ENCODE peak calls at places on chromosomes 2 and 18, in five cellular contexts. One of them, this sample, is unnamed.

GRCh38 chr2:119449526-119449925 is 17.9 kb downstream of the TMEM37 start:
- DNase-seq in neuronal stem cell: no peak
- DNase-seq in IMR-90: no peak
- DNase-seq in H9: no peak
- DNase-seq in mesenchymal stem cell: no peak
- DNase-seq in this sample: no peak

GRCh38 chr2:191748050-191748449 is 70.1 kb downstream of the NABP1 start:
- DNase-seq in IMR-90: peak
- DNase-seq in H9: no peak
- DNase-seq in neuronal stem cell: no peak
- DNase-seq in mesenchymal stem cell: no peak
- DNase-seq in this sample: no peak

GRCh38 chr2:10449838-10450691 is 1.9 kb upstream of the ODC1 start:
- DNase-seq in H9: no peak
- DNase-seq in mesenchymal stem cell: no peak
- DNase-seq in IMR-90: no peak
- DNase-seq in neuronal stem cell: no peak
- DNase-seq in this sample: no peak

GRCh38 chr2:227339098-227339599 is 14.1 kb downstream of the MFF start:
- DNase-seq in IMR-90: no peak
- DNase-seq in H9: no peak
- DNase-seq in neuronal stem cell: no peak
- DNase-seq in mesenchymal stem cell: no peak
- DNase-seq in this sample: no peak

GRCh38 chr18:74222710-74223497 is 68.9 kb downstream of the CYB5A start:
- DNase-seq in IMR-90: no peak
- DNase-seq in H9: no peak
- DNase-seq in neuronal stem cell: no peak
- DNase-seq in mesenchymal stem cell: no peak
- DNase-seq in this sample: no peak

GRCh38 chr18:32529737-32530420 is 59.2 kb upstream of the GAREM1 start:
- DNase-seq in mesenchymal stem cell: no peak
- DNase-seq in IMR-90: no peak
- DNase-seq in neuronal stem cell: no peak
- DNase-seq in H9: no peak
- DNase-seq in this sample: no peak

GRCh38 chr18:26479686-26480079 is 68.7 kb downstream of the KCTD1 start:
- DNase-seq in mesenchymal stem cell: no peak
- DNase-seq in IMR-90: peak
- DNase-seq in neuronal stem cell: no peak
- DNase-seq in H9: no peak
- DNase-seq in this sample: no peak

GRCh38 chr18:45854036-45854586 is 28.6 kb downstream of the SIGLEC15 start:
- DNase-seq in H9: no peak
- DNase-seq in IMR-90: no peak
- DNase-seq in neuronal stem cell: no peak
- DNase-seq in mesenchymal stem cell: no peak
- DNase-seq in this sample: peak

GRCh38 chr18:50814387-50814786 is 5.4 kb downstream of the MRO start:
- DNase-seq in mesenchymal stem cell: no peak
- DNase-seq in IMR-90: no peak
- DNase-seq in H9: no peak
- DNase-seq in neuronal stem cell: no peak
- DNase-seq in this sample: no peak

GRCh38 chr18:35158728-35159443 is 81.9 kb upstream of the ZNF397 start:
- DNase-seq in H9: no peak
- DNase-seq in neuronal stem cell: no peak
- DNase-seq in mesenchymal stem cell: no peak
- DNase-seq in IMR-90: no peak
- DNase-seq in this sample: no peak

GRCh38 chr2:231665208-231665921 is 43.0 kb upstream of the PTMA start:
- DNase-seq in mesenchymal stem cell: no peak
- DNase-seq in H9: peak
- DNase-seq in neuronal stem cell: no peak
- DNase-seq in IMR-90: no peak
- DNase-seq in this sample: no peak

GRCh38 chr2:128199141-128199540 is 108.1 kb downstream of the UGGT1 start:
- DNase-seq in neuronal stem cell: no peak
- DNase-seq in mesenchymal stem cell: no peak
- DNase-seq in IMR-90: no peak
- DNase-seq in H9: no peak
- DNase-seq in this sample: no peak

GRCh38 chr18:50113726-50114125 is 81.2 kb downstream of the MYO5B start:
- DNase-seq in neuronal stem cell: no peak
- DNase-seq in H9: no peak
- DNase-seq in mesenchymal stem cell: no peak
- DNase-seq in IMR-90: no peak
- DNase-seq in this sample: no peak

GRCh38 chr2:36376319-36376765 is 20.8 kb downstream of the CRIM1 start:
- DNase-seq in H9: no peak
- DNase-seq in mesenchymal stem cell: peak
- DNase-seq in IMR-90: peak
- DNase-seq in neuronal stem cell: no peak
- DNase-seq in this sample: no peak

GRCh38 chr2:234468503-234468902 is 28.4 kb downstream of the ARL4C start:
- DNase-seq in IMR-90: no peak
- DNase-seq in neuronal stem cell: no peak
- DNase-seq in H9: no peak
- DNase-seq in mesenchymal stem cell: no peak
- DNase-seq in this sample: no peak

GRCh38 chr18:7678801-7679200 is 111.7 kb downstream of the PTPRM start:
- DNase-seq in IMR-90: no peak
- DNase-seq in mesenchymal stem cell: no peak
- DNase-seq in neuronal stem cell: no peak
- DNase-seq in H9: no peak
- DNase-seq in this sample: no peak

GRCh38 chr18:74416124-74416523 is 41.0 kb downstream of the DIPK1C start:
- DNase-seq in mesenchymal stem cell: no peak
- DNase-seq in H9: no peak
- DNase-seq in neuronal stem cell: no peak
- DNase-seq in IMR-90: no peak
- DNase-seq in this sample: no peak

GRCh38 chr2:236744316-236745105 is 174.9 kb downstream of the ACKR3 start:
- DNase-seq in mesenchymal stem cell: peak
- DNase-seq in H9: no peak
- DNase-seq in neuronal stem cell: no peak
- DNase-seq in IMR-90: peak
- DNase-seq in this sample: peak

GRCh38 chr2:45804990-45805755 is 153.7 kb downstream of the PRKCE start:
- DNase-seq in H9: no peak
- DNase-seq in neuronal stem cell: no peak
- DNase-seq in IMR-90: no peak
- DNase-seq in mesenchymal stem cell: no peak
- DNase-seq in this sample: no peak

GRCh38 chr2:224063308-224063648 is 24.2 kb upstream of the SERPINE2 start:
- DNase-seq in H9: no peak
- DNase-seq in neuronal stem cell: no peak
- DNase-seq in IMR-90: no peak
- DNase-seq in mesenchymal stem cell: no peak
- DNase-seq in this sample: no peak

GRCh38 chr2:199718074-199718473 is 132.9 kb downstream of the FTCDNL1 start:
- DNase-seq in IMR-90: no peak
- DNase-seq in mesenchymal stem cell: no peak
- DNase-seq in neuronal stem cell: no peak
- DNase-seq in H9: no peak
- DNase-seq in this sample: no peak

GRCh38 chr2:177242136-177242987 is 22.2 kb downstream of the NFE2L2 start:
- DNase-seq in neuronal stem cell: no peak
- DNase-seq in H9: no peak
- DNase-seq in mesenchymal stem cell: peak
- DNase-seq in IMR-90: peak
- DNase-seq in this sample: peak

GRCh38 chr2:177265834-177266817 is 1.6 kb upstream of the NFE2L2 start:
- DNase-seq in mesenchymal stem cell: peak
- DNase-seq in H9: no peak
- DNase-seq in IMR-90: peak
- DNase-seq in neuronal stem cell: no peak
- DNase-seq in this sample: no peak

GRCh38 chr2:10954856-10955818 is 43.4 kb downstream of the KCNF1 start:
- DNase-seq in mesenchymal stem cell: peak
- DNase-seq in neuronal stem cell: no peak
- DNase-seq in IMR-90: peak
- DNase-seq in H9: no peak
- DNase-seq in this sample: no peak

GRCh38 chr18:74399225-74399887 is 57.8 kb downstream of the DIPK1C start:
- DNase-seq in neuronal stem cell: no peak
- DNase-seq in H9: no peak
- DNase-seq in IMR-90: no peak
- DNase-seq in mesenchymal stem cell: no peak
- DNase-seq in this sample: no peak

GRCh38 chr2:37676274-37676673 is 4.8 kb upstream of the CDC42EP3 start:
- DNase-seq in H9: no peak
- DNase-seq in neuronal stem cell: no peak
- DNase-seq in mesenchymal stem cell: no peak
- DNase-seq in IMR-90: peak
- DNase-seq in this sample: peak

GRCh38 chr2:49753344-49753930 is 599.1 kb upstream of the FSHR start:
- DNase-seq in neuronal stem cell: no peak
- DNase-seq in H9: no peak
- DNase-seq in mesenchymal stem cell: peak
- DNase-seq in IMR-90: no peak
- DNase-seq in this sample: peak

GRCh38 chr2:226216578-226216977 is 583.0 kb downstream of the IRS1 start:
- DNase-seq in neuronal stem cell: no peak
- DNase-seq in H9: no peak
- DNase-seq in IMR-90: no peak
- DNase-seq in mesenchymal stem cell: no peak
- DNase-seq in this sample: no peak

GRCh38 chr2:8229546-8229986 is 452.3 kb upstream of the ID2 start:
- DNase-seq in neuronal stem cell: no peak
- DNase-seq in H9: peak
- DNase-seq in IMR-90: peak
- DNase-seq in mesenchymal stem cell: peak
- DNase-seq in this sample: peak

GRCh38 chr2:122421777-122422176 is 666.3 kb downstream of the TSN start:
- DNase-seq in H9: no peak
- DNase-seq in neuronal stem cell: no peak
- DNase-seq in IMR-90: no peak
- DNase-seq in mesenchymal stem cell: no peak
- DNase-seq in this sample: no peak

GRCh38 chr2:148594216-148594615 is 50.3 kb upstream of the EPC2 start:
- DNase-seq in H9: no peak
- DNase-seq in IMR-90: no peak
- DNase-seq in mesenchymal stem cell: no peak
- DNase-seq in neuronal stem cell: no peak
- DNase-seq in this sample: no peak

GRCh38 chr2:237060518-237061312 is 25.0 kb upstream of the COPS8 start:
- DNase-seq in H9: peak
- DNase-seq in neuronal stem cell: peak
- DNase-seq in IMR-90: peak
- DNase-seq in mesenchymal stem cell: peak
- DNase-seq in this sample: peak

GRCh38 chr2:121133551-121134319 is 151.3 kb downstream of the TFCP2L1 start:
- DNase-seq in IMR-90: no peak
- DNase-seq in H9: no peak
- DNase-seq in neuronal stem cell: no peak
- DNase-seq in mesenchymal stem cell: no peak
- DNase-seq in this sample: no peak

DNA sequence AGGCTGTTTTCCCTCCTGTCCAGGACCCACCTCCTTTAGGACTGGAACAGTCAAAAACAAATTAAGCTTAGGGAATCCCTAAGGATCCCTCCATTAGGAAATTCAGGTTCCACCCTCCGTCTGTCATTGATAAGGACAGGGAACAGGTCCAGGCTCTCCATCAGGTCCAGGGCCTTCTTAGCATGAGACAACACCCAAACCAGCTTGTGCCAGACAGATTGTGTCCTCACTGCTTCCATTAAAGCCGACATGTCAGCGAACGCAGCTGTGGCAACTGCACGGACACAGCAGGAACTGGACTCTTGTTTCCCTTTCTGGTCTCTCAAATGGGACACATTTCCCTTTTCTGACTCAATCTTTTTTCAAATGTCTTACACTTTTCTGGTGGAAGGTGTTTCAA is 81.4 kb downstream of the BCL11A start:
- DNase-seq in neuronal stem cell: no peak
- DNase-seq in H9: no peak
- DNase-seq in IMR-90: no peak
- DNase-seq in mesenchymal stem cell: no peak
- DNase-seq in this sample: no peak
- H2BK5ac ChIP-seq in neuronal stem cell: no peak
- H2BK5ac ChIP-seq in H9: no peak
- H2BK5ac ChIP-seq in IMR-90: no peak
- H2BK5ac ChIP-seq in mesenchymal stem cell: no peak
- H2BK5ac ChIP-seq in this sample: no peak

GRCh38 chr2:203016716-203017115 is 2.0 kb downstream of the NBEAL1 start:
- DNase-seq in H9: no peak
- DNase-seq in mesenchymal stem cell: no peak
- DNase-seq in neuronal stem cell: no peak
- DNase-seq in IMR-90: no peak
- DNase-seq in this sample: no peak

GRCh38 chr2:203019142-203019541 is 4.5 kb downstream of the NBEAL1 start:
- DNase-seq in IMR-90: no peak
- DNase-seq in mesenchymal stem cell: no peak
- DNase-seq in H9: no peak
- DNase-seq in neuronal stem cell: no peak
- DNase-seq in this sample: no peak

GRCh38 chr2:203018181-203018580 is 3.5 kb downstream of the NBEAL1 start:
- DNase-seq in H9: no peak
- DNase-seq in mesenchymal stem cell: peak
- DNase-seq in IMR-90: peak
- DNase-seq in neuronal stem cell: no peak
- DNase-seq in this sample: no peak

GRCh38 chr2:203014456-203015199 is at the start of gene NBEAL1:
- DNase-seq in mesenchymal stem cell: peak
- DNase-seq in IMR-90: peak
- DNase-seq in neuronal stem cell: peak
- DNase-seq in H9: peak
- DNase-seq in this sample: peak
- H2BK5ac ChIP-seq in mesenchymal stem cell: no peak
- H2BK5ac ChIP-seq in IMR-90: peak
- H2BK5ac ChIP-seq in neuronal stem cell: peak
- H2BK5ac ChIP-seq in H9: no peak
- H2BK5ac ChIP-seq in this sample: no peak

GRCh38 chr2:20351555-20352229 is 1.0 kb upstream of the PUM2 start:
- DNase-seq in mesenchymal stem cell: no peak
- DNase-seq in IMR-90: no peak
- DNase-seq in neuronal stem cell: no peak
- DNase-seq in H9: no peak
- DNase-seq in this sample: peak
- H2BK5ac ChIP-seq in mesenchymal stem cell: no peak
- H2BK5ac ChIP-seq in IMR-90: peak
- H2BK5ac ChIP-seq in neuronal stem cell: peak
- H2BK5ac ChIP-seq in H9: no peak
- H2BK5ac ChIP-seq in this sample: peak

GRCh38 chr2:151052850-151053660 is 208.6 kb downstream of the RBM43 start:
- DNase-seq in H9: no peak
- DNase-seq in neuronal stem cell: no peak
- DNase-seq in IMR-90: no peak
- DNase-seq in mesenchymal stem cell: peak
- DNase-seq in this sample: no peak

GRCh38 chr2:151051584-151052220 is 210.0 kb downstream of the RBM43 start:
- DNase-seq in IMR-90: peak
- DNase-seq in mesenchymal stem cell: peak
- DNase-seq in neuronal stem cell: peak
- DNase-seq in H9: no peak
- DNase-seq in this sample: peak

GRCh38 chr2:151053661-151053990 is 208.0 kb downstream of the RBM43 start:
- DNase-seq in mesenchymal stem cell: no peak
- DNase-seq in IMR-90: no peak
- DNase-seq in neuronal stem cell: no peak
- DNase-seq in H9: no peak
- DNase-seq in this sample: no peak

GRCh38 chr2:151049746-151050145 is 211.9 kb downstream of the RBM43 start:
- DNase-seq in IMR-90: peak
- DNase-seq in mesenchymal stem cell: peak
- DNase-seq in neuronal stem cell: no peak
- DNase-seq in H9: no peak
- DNase-seq in this sample: peak
- H2BK5ac ChIP-seq in IMR-90: no peak
- H2BK5ac ChIP-seq in mesenchymal stem cell: no peak
- H2BK5ac ChIP-seq in neuronal stem cell: no peak
- H2BK5ac ChIP-seq in H9: no peak
- H2BK5ac ChIP-seq in this sample: no peak